ENCODE peak calls at places on chromosomes 7 and 10, in six cellular contexts. B is mammary epithelial cell; K is progenitor cell of endocrine pancreas; S is GM13977; H is CD4-positive, alpha-beta T cell; A is fibroblast of villous mesenchyme. C is an unnamed sample.

GRCh38 chr7:30863694-30864011 is 48.0 kb upstream of the AQP1 start:
- DNase-seq in B (no peak), K (no peak), S (no peak), H (no peak), A (peak; percentile 20), C (no peak)

GRCh38 chr7:132243463-132243862 is 332.8 kb downstream of the PLXNA4 start:
- DNase-seq in B (no peak), K (no peak), S (no peak), H (no peak), A (peak; percentile 2), C (no peak)

GRCh38 chr10:96090463-96090800 is 39.7 kb upstream of the ZNF518A start:
- DNase-seq in B (no peak), K (no peak), S (no peak), H (no peak), A (no peak), C (no peak)

GRCh38 chr7:828793-829561 is 3.3 kb upstream of the SUN1 start:
- DNase-seq in B (no peak), K (no peak), S (no peak), H (no peak), A (no peak), C (no peak)

GRCh38 chr7:7432979-7433378 is 102.7 kb downstream of the COL28A1 start:
- DNase-seq in B (no peak), K (no peak), S (no peak), H (no peak), A (peak; percentile 40), C (no peak)

GRCh38 chr10:101032637-101033201 is 1.7 kb downstream of the SFXN3 start:
- DNase-seq in B (peak; percentile 82), K (no peak), S (no peak), H (no peak), A (peak; percentile 91), C (peak; percentile 21)

GRCh38 chr7:6093375-6093774 is 62.2 kb downstream of the ANKRD61 start:
- DNase-seq in B (no peak), K (no peak), S (no peak), H (no peak), A (no peak), C (no peak)

GRCh38 chr7:38303866-38304265 is 30.4 kb upstream of the TARP start:
- DNase-seq in B (no peak), K (no peak), S (no peak), H (no peak), A (no peak), C (no peak)

GRCh38 chr10:28241766-28242399 is 61.0 kb downstream of the MPP7 start:
- DNase-seq in B (peak; percentile 43), K (no peak), S (peak; percentile 48), H (peak; percentile 26), A (peak; percentile 56), C (peak; percentile 63)

GRCh38 chr7:127708788-127709187 is 56.8 kb downstream of the SND1 start:
- DNase-seq in B (peak; percentile 56), K (peak; percentile 61), S (peak; percentile 39), H (peak; percentile 56), A (peak; percentile 88), C (peak; percentile 74)

GRCh38 chr7:43112941-43113621 is 634 bp downstream of the HECW1 start:
- DNase-seq in B (peak; percentile 37), K (peak; percentile 28), S (peak; percentile 57), H (no peak), A (peak; percentile 51), C (no peak)

GRCh38 chr7:107715531-107715930 is 28.4 kb upstream of the CBLL1 start:
- DNase-seq in B (peak; percentile 63), K (no peak), S (no peak), H (no peak), A (no peak), C (no peak)

GRCh38 chr10:3714526-3714925 is 70.5 kb downstream of the KLF6 start:
- DNase-seq in B (peak; percentile 31), K (no peak), S (no peak), H (no peak), A (peak; percentile 85), C (no peak)

GRCh38 chr10:108861181-108861754 is 1062.0 kb downstream of the XPNPEP1 start:
- DNase-seq in B (no peak), K (no peak), S (no peak), H (no peak), A (no peak), C (no peak)

GRCh38 chr10:113287592-113287991 is 265.3 kb upstream of the HABP2 start:
- DNase-seq in B (no peak), K (no peak), S (no peak), H (no peak), A (no peak), C (no peak)

GRCh38 chr10:98349508-98349922 is 65.5 kb downstream of the PYROXD2 start:
- DNase-seq in B (no peak), K (no peak), S (peak; percentile 34), H (no peak), A (peak; percentile 99), C (no peak)

GRCh38 chr10:86946215-86947170 is 10.9 kb downstream of the MMRN2 start:
- DNase-seq in B (no peak), K (no peak), S (no peak), H (no peak), A (no peak), C (peak; percentile 51)

GRCh38 chr7:82166666-82167065 is 276.9 kb downstream of the CACNA2D1 start:
- DNase-seq in B (no peak), K (no peak), S (no peak), H (no peak), A (no peak), C (no peak)

GRCh38 chr7:143519411-143520131 is 41.9 kb downstream of the TAS2R41 start:
- DNase-seq in B (peak; percentile 51), K (no peak), S (no peak), H (no peak), A (peak; percentile 67), C (no peak)

DNA sequence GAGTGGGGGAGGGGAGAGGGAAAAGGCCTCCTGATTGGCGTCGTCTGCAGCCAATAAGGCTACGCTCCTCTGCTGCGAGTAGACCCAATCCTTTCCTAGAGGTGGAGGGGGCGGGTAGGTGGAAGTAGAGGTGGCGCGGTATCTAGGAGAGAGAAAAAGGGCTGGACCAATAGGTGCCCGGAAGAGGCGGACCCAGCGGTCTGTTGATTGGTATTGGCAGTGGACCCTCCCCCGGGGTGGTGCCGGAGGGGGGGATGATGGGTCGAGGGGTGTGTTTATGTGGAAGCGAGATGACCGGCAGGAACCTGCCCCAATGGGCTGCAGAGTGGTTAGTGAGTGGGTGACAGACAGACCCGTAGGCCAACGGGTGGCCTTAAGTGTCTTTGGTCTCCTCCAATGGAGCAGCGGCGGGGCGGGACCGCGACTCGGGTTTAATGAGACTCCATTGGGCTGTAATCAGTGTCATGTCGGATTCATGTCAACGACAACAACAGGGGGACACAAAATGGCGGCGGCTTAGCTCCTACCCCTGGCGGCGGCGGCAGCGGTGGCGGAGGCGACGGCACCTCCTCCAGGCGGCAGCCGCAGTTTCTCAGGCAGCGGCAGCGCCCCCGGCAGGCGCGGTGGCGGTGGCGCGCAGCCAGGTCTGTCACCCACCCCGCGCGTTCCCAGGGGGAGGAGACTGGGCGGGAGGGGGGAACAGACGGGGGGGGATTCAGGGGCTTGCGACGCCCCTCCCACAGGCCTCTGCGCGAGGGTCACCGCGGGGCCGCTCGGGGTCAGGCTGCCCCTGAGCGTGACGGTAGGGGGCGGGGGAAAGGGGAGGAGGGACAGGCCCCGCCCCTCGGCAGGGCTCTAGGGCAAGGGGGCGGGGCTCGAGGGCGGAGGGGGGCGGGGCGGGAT is at the start of gene KAT6B:
- DNase-seq in B (peak; percentile 100), K (peak; percentile 99), S (peak; percentile 98), H (peak; percentile 99), A (peak; percentile 100), C (peak; percentile 100)
- TF ChIP-seq CTCF in B (peak; percentile 39), K (peak; percentile 58), S (peak; percentile 51), H (peak; percentile 32), A (no peak), C (peak; percentile 32)

GRCh38 chr10:12656518-12657142 is 307.3 kb downstream of the CAMK1D start:
- DNase-seq in B (peak; percentile 39), K (no peak), S (peak; percentile 73), H (no peak), A (peak; percentile 74), C (no peak)
- TF ChIP-seq CTCF in B (peak; percentile 81), K (peak; percentile 74), S (peak; percentile 77), H (peak; percentile 75), A (peak; percentile 83), C (no peak)

GRCh38 chr10:76906221-76906620 is 731.4 kb downstream of the KCNMA1 start:
- DNase-seq in B (no peak), K (no peak), S (no peak), H (no peak), A (peak; percentile 8), C (no peak)
- TF ChIP-seq CTCF in B (no peak), K (no peak), S (no peak), H (no peak), A (no peak), C (no peak)

GRCh38 chr7:129435414-129435829 is 1.2 kb downstream of the STRIP2 start:
- DNase-seq in B (no peak), K (no peak), S (no peak), H (no peak), A (no peak), C (no peak)

GRCh38 chr7:129434172-129434845 is at the start of gene STRIP2:
- DNase-seq in B (peak; percentile 80), K (peak; percentile 92), S (peak; percentile 94), H (peak; percentile 68), A (peak; percentile 80), C (peak; percentile 93)

GRCh38 chr7:129431911-129432643 is 2.2 kb upstream of the STRIP2 start:
- DNase-seq in B (no peak), K (no peak), S (no peak), H (no peak), A (no peak), C (no peak)

GRCh38 chr7:129434846-129435318 is 650 bp downstream of the STRIP2 start:
- DNase-seq in B (peak; percentile 12), K (peak; percentile 19), S (no peak), H (no peak), A (peak; percentile 22), C (no peak)

GRCh38 chr7:129433823-129434171 is 435 bp upstream of the STRIP2 start:
- DNase-seq in B (no peak), K (no peak), S (no peak), H (no peak), A (no peak), C (no peak)
- TF ChIP-seq CTCF in B (peak; percentile 35), K (peak; percentile 45), S (no peak), H (peak; percentile 16), A (peak; percentile 7), C (no peak)

GRCh38 chr10:63465293-63466167 is at the start of gene JMJD1C:
- DNase-seq in B (peak; percentile 83), K (peak; percentile 79), S (peak; percentile 80), H (peak; percentile 47), A (peak; percentile 89), C (peak; percentile 65)
- TF ChIP-seq CTCF in B (peak; percentile 1), K (peak; percentile 14), S (no peak), H (no peak), A (no peak), C (no peak)

DNA sequence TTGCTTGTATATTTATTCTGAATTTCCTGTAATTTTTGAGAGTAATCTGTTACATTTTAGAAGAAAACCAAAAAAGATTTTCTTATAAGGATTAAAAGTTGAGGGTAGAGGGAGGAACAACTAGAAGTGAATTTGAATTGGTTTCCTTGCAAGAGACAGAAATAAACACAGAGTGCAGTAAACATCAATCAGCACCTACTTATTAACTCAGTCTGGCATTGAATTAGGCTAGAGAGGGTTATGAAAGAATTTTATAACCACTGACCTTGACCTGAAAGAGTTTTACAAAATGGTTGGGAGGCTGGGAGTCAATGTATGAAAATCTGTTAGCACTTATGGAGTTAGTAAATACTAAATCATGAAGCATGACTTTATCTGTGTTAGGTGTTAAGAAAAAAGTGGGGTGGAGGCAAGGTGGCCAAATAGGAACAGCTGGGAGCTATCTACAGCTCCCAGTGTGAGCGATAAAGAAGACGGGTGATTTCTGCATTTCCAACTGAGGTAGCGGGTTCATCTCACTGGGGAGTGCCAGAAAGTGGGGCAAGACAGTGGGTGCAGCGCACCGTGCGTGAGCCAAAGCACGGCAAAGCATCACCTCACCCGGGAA is 106.5 kb downstream of the PDE1C start:
- DNase-seq in B (no peak), K (no peak), S (no peak), H (no peak), A (no peak), C (no peak)
- TF ChIP-seq CTCF in B (no peak), K (no peak), S (no peak), H (no peak), A (no peak), C (no peak)